ENCODE peak calls at places on chromosomes 13 and 19, in four cellular contexts. Z, M, S and I are unnamed samples.

GRCh38 chr19:35666251-35666913 is at the start of gene UPK1A:
- DNase-seq in Z (no peak), M (no peak), S (no peak), I (no peak)

GRCh38 chr13:91135949-91136348 is 211.5 kb upstream of the MIR17HG start:
- DNase-seq in Z (no peak), M (no peak), S (no peak), I (no peak)

GRCh38 chr19:30883071-30883470 is 466.2 kb downstream of the TSHZ3 start:
- DNase-seq in Z (no peak), M (no peak), S (no peak), I (no peak)

GRCh38 chr13:75787249-75787940 is 151.3 kb downstream of the LMO7 start:
- DNase-seq in Z (no peak), M (no peak), S (peak; percentile 75), I (peak; percentile 82)

GRCh38 chr13:40486518-40487163 is 179.8 kb downstream of the FOXO1 start:
- DNase-seq in Z (no peak), M (no peak), S (no peak), I (no peak)

GRCh38 chr19:40410030-40410389 is 3.2 kb downstream of the PRX start:
- DNase-seq in Z (no peak), M (peak; percentile 73), S (no peak), I (no peak)

GRCh38 chr13:114149774-114150740 is 17.6 kb upstream of the RASA3 start:
- DNase-seq in Z (peak; percentile 28), M (no peak), S (no peak), I (no peak)

GRCh38 chr13:38394777-38395504 is 45.3 kb downstream of the UFM1 start:
- DNase-seq in Z (peak; percentile 43), M (no peak), S (peak; percentile 69), I (peak; percentile 61)

GRCh38 chr19:17457621-17458020 is 3.1 kb downstream of the NXNL1 start:
- DNase-seq in Z (no peak), M (no peak), S (peak; percentile 23), I (no peak)

DNA sequence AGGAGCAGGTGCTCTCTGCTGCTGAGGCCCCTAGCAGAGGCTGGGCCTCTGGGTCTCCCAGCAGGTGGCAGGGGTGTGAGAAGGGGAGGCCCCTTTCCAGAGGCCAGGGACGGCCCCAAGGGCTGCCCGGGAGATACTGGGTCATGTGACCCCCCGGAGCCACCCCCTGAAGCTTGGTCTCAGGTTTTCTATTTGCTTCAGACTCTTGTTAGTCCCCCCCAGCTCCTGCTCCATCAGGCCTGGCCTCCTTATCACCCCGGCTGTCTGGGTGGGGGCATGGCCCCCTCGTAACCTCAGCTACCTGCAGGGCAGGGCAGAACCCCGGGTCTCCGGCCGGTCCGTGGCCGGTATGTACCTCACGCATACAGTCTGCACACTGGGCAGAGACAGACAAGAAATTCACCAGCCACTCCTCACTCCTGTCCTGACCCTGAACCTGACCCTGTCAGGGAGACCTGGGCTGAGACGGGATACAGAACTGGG is 13.2 kb upstream of the TCF3 start:
- DNase-seq in Z (no peak), M (no peak), S (no peak), I (no peak)
- H3K4me2 ChIP-seq in Z (no peak overlapping the region), M (no peak overlapping the region), S (no peak overlapping the region), I (no peak overlapping the region)

GRCh38 chr19:18651300-18651699 is 14.5 kb downstream of the KLHL26 start:
- DNase-seq in Z (no peak), M (no peak), S (no peak), I (no peak)
- H3K4me2 ChIP-seq in Z (no peak overlapping the region), M (no peak overlapping the region), S (no peak overlapping the region), I (peak overlapping the region; percentile 80)

GRCh38 chr19:23904406-23904805 is 10.3 kb upstream of the ZNF726 start:
- DNase-seq in Z (no peak), M (peak; percentile 3), S (no peak), I (no peak)
- H3K4me2 ChIP-seq in Z (no peak overlapping the region), M (no peak overlapping the region), S (no peak overlapping the region), I (no peak overlapping the region)

GRCh38 chr19:15680923-15681322 is 8.0 kb downstream of the CYP4F12 start:
- DNase-seq in Z (no peak), M (no peak), S (no peak), I (no peak)
- H3K4me2 ChIP-seq in Z (no peak overlapping the region), M (no peak overlapping the region), S (no peak overlapping the region), I (no peak overlapping the region)

GRCh38 chr13:48654511-48654910 is 782 bp downstream of the CYSLTR2 start:
- DNase-seq in Z (no peak), M (no peak), S (no peak), I (no peak)

GRCh38 chr13:48653074-48654054 is at the start of gene CYSLTR2:
- DNase-seq in Z (no peak), M (peak; percentile 52), S (peak; percentile 57), I (peak; percentile 56)

GRCh38 chr13:48655291-48655690 is 1.6 kb downstream of the CYSLTR2 start:
- DNase-seq in Z (no peak), M (no peak), S (no peak), I (no peak)

GRCh38 chr13:48660356-48661076 is 6.8 kb downstream of the CYSLTR2 start:
- DNase-seq in Z (no peak), M (no peak), S (no peak), I (no peak)

DNA sequence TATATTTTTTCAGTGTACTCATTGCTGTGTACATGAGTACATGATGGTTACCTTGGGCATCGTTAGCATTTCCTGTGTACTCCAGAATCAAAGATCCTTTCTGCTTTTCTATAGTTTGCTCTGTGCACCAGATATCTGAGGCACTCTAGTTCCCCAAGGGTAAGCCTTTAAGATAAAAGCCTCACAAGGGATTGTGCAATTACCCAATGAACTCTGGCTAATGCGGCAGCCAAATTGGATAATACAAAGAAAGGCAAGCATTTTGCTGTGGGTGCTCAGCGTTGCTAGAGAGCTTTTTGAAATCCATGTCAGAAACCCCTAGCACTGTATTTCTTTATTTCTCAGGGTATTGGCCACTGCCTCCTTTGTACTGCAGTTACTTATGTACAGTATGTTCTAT is 2.9 kb downstream of the CYSLTR2 start:
- DNase-seq in Z (no peak), M (no peak), S (no peak), I (no peak)
- H3K4me2 ChIP-seq in Z (no peak overlapping the region), M (no peak overlapping the region), S (no peak overlapping the region), I (no peak overlapping the region)

DNA sequence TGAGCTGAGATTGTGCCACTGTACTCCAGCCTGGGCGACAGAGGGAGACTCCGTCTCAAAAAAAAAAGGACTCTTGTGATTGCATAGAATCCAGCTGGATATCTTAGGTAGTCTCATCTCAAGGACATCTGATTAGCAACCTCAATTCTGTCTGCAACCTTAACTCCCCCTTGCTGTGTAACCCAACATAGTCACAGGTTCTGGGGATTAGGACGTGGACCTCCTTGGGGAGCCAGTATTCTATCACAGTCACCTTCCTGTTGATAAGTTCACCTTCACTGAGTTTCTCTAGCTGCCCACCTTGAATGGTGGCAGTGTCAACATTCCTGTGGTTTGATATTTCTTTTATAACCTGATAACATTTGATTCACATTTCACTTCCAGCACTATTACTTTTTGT is 27.2 kb downstream of the GPR18 start:
- DNase-seq in Z (peak; percentile 31), M (no peak), S (no peak), I (no peak)
- H3K4me2 ChIP-seq in Z (no peak overlapping the region), M (no peak overlapping the region), S (no peak overlapping the region), I (no peak overlapping the region)

GRCh38 chr19:2528543-2529173 is 52.7 kb downstream of the GADD45B start:
- DNase-seq in Z (peak; percentile 87), M (no peak), S (no peak), I (no peak)
- H3K4me2 ChIP-seq in Z (peak overlapping the region; percentile 68), M (no peak overlapping the region), S (peak overlapping the region; percentile 27), I (no peak overlapping the region)

DNA sequence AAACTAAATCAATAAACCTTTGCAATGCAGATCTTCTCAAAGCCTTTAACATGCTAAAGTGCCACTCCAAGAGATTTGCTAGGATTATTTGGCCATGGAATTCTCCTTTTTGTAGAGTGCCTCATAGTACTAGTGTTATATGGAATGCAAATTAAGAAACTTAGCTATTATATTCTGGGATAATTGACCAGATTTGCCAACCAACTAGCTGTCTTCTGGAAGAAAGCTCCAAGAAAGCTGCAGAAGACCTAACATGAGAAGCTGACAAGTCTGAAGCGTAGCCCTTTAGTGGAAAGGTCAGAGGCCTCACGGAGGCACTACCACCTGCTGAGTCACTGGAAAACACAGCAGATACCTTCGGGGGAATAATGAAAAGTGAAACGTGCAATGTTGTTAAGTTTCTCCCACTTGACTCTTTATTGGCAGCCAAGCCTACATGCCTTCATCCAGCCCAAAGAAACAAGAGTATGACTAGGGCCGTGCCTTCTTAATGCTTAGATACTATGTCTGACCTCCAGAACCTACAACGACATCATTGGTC is 29.8 kb upstream of the KATNAL1 start:
- DNase-seq in Z (no peak), M (no peak), S (no peak), I (no peak)
- H3K4me2 ChIP-seq in Z (no peak overlapping the region), M (peak overlapping the region; percentile 11), S (no peak overlapping the region), I (no peak overlapping the region)